ENCODE peak calls at places on chromosomes 4 and X, in six cellular contexts. V, C, M, I, E and N are unnamed samples.

GRCh38 chrX:53440631-53441517 is 6.7 kb upstream of the HSD17B10 start:
- DNase-seq in V (peak; percentile 36), C (peak; percentile 34), M (no peak), I (no peak), E (peak; percentile 69), N (no peak)

GRCh38 chr4:81827568-81828202 is 356.0 kb upstream of the RASGEF1B start:
- DNase-seq in V (no peak), C (no peak), M (no peak), I (no peak), E (no peak), N (no peak)

GRCh38 chrX:66030505-66031317 is 9.2 kb downstream of the VSIG4 start:
- DNase-seq in V (peak; percentile 39), C (peak; percentile 7), M (peak; percentile 5), I (peak; percentile 58), E (peak; percentile 4), N (no peak)

GRCh38 chr4:112321768-112322684 is 24.9 kb downstream of the ALPK1 start:
- DNase-seq in V (peak; percentile 47), C (peak; percentile 60), M (peak; percentile 64), I (peak; percentile 71), E (peak; percentile 64), N (peak; percentile 91)

GRCh38 chr4:169015237-169015636 is 5.2 kb upstream of the CBR4 start:
- DNase-seq in V (peak; percentile 35), C (no peak), M (no peak), I (peak; percentile 59), E (no peak), N (no peak)

GRCh38 chr4:107876096-107876495 is 51.4 kb downstream of the SGMS2 start:
- DNase-seq in V (no peak), C (no peak), M (no peak), I (no peak), E (no peak), N (no peak)

GRCh38 chr4:77697860-77698599 is 92.4 kb downstream of the CXCL13 start:
- DNase-seq in V (peak; percentile 65), C (peak; percentile 67), M (no peak), I (peak; percentile 79), E (peak; percentile 79), N (no peak)

GRCh38 chr4:55553442-55553841 is 6.7 kb upstream of the CLOCK start:
- DNase-seq in V (peak; percentile 62), C (no peak), M (no peak), I (peak; percentile 56), E (no peak), N (peak; percentile 15)

GRCh38 chrX:30283456-30284200 is 25.6 kb downstream of the NR0B1 start:
- DNase-seq in V (no peak), C (peak; percentile 93), M (no peak), I (peak; percentile 64), E (peak; percentile 94), N (peak; percentile 72)

GRCh38 chrX:154061801-154062200 is 35.7 kb downstream of the MECP2 start:
- DNase-seq in V (no peak), C (no peak), M (no peak), I (no peak), E (no peak), N (no peak)

GRCh38 chr4:105594094-105595010 is 41.9 kb downstream of the ARHGEF38 start:
- DNase-seq in V (no peak), C (no peak), M (no peak), I (no peak), E (no peak), N (peak; percentile 27)

GRCh38 chrX:21741869-21742701 is 15.8 kb downstream of the SMPX start:
- DNase-seq in V (no peak), C (no peak), M (no peak), I (no peak), E (no peak), N (no peak)

GRCh38 chrX:38052096-38052495 is 45.7 kb downstream of the SYTL5 start:
- DNase-seq in V (no peak), C (peak; percentile 92), M (no peak), I (no peak), E (peak; percentile 90), N (peak; percentile 15)

GRCh38 chr4:68372588-68372987 is 22.7 kb upstream of the YTHDC1 start:
- DNase-seq in V (no peak), C (peak; percentile 40), M (no peak), I (peak; percentile 48), E (no peak), N (no peak)

GRCh38 chrX:80879143-80879542 is 69.5 kb upstream of the BRWD3 start:
- DNase-seq in V (no peak), C (no peak), M (no peak), I (no peak), E (no peak), N (no peak)

GRCh38 chr4:25031077-25031606 is 396 bp upstream of the LGI2 start:
- DNase-seq in V (peak; percentile 54), C (no peak), M (peak; percentile 26), I (peak; percentile 43), E (peak; percentile 34), N (peak; percentile 13)

GRCh38 chr4:88517825-88518224 is 5.8 kb downstream of the PYURF start:
- DNase-seq in V (no peak), C (no peak), M (no peak), I (no peak), E (no peak), N (no peak)

GRCh38 chr4:95625020-95625419 is 76.2 kb upstream of the UNC5C start:
- DNase-seq in V (no peak), C (no peak), M (no peak), I (no peak), E (no peak), N (no peak)

GRCh38 chr4:119587796-119588195 is 40.8 kb downstream of the PDE5A start:
- DNase-seq in V (no peak), C (peak; percentile 30), M (no peak), I (peak; percentile 25), E (peak; percentile 55), N (no peak)

GRCh38 chrX:21974011-21974385 is 33.5 kb downstream of the SMS start:
- DNase-seq in V (no peak), C (no peak), M (no peak), I (peak; percentile 43), E (no peak), N (peak; percentile 64)

GRCh38 chrX:56783450-56783831 is 54.4 kb downstream of the NBDY start:
- DNase-seq in V (peak; percentile 43), C (peak; percentile 65), M (no peak), I (no peak), E (no peak), N (peak; percentile 66)

GRCh38 chr4:19224820-19225219 is 1026.9 kb upstream of the SLIT2 start:
- DNase-seq in V (no peak), C (peak; percentile 42), M (no peak), I (peak; percentile 25), E (peak; percentile 38), N (no peak)

GRCh38 chr4:85430697-85431096 is 44.3 kb upstream of the ARHGAP24 start:
- DNase-seq in V (no peak), C (no peak), M (no peak), I (peak; percentile 44), E (peak; percentile 10), N (peak; percentile 87)

GRCh38 chr4:152247271-152247975 is 288.5 kb downstream of the FBXW7 start:
- DNase-seq in V (peak; percentile 60), C (no peak), M (no peak), I (peak; percentile 48), E (no peak), N (peak; percentile 64)
- H4K8ac ChIP-seq in V (no peak overlapping the region), C (no peak overlapping the region), M (no peak overlapping the region), I (no peak overlapping the region), E (no peak overlapping the region), N (no peak overlapping the region)

GRCh38 chr4:17619416-17620105 is 5.1 kb downstream of the MED28 start:
- DNase-seq in V (no peak), C (peak; percentile 87), M (no peak), I (no peak), E (peak; percentile 12), N (no peak)

GRCh38 chr4:17613761-17614415 is 553 bp upstream of the MED28 start:
- DNase-seq in V (no peak), C (peak; percentile 87), M (peak; percentile 3), I (no peak), E (peak; percentile 93), N (peak; percentile 95)

GRCh38 chr4:17616283-17616682 is 1.8 kb downstream of the MED28 start:
- DNase-seq in V (no peak), C (no peak), M (no peak), I (no peak), E (no peak), N (no peak)

GRCh38 chr4:17618926-17619325 is 4.5 kb downstream of the MED28 start:
- DNase-seq in V (no peak), C (no peak), M (no peak), I (no peak), E (no peak), N (no peak)

DNA sequence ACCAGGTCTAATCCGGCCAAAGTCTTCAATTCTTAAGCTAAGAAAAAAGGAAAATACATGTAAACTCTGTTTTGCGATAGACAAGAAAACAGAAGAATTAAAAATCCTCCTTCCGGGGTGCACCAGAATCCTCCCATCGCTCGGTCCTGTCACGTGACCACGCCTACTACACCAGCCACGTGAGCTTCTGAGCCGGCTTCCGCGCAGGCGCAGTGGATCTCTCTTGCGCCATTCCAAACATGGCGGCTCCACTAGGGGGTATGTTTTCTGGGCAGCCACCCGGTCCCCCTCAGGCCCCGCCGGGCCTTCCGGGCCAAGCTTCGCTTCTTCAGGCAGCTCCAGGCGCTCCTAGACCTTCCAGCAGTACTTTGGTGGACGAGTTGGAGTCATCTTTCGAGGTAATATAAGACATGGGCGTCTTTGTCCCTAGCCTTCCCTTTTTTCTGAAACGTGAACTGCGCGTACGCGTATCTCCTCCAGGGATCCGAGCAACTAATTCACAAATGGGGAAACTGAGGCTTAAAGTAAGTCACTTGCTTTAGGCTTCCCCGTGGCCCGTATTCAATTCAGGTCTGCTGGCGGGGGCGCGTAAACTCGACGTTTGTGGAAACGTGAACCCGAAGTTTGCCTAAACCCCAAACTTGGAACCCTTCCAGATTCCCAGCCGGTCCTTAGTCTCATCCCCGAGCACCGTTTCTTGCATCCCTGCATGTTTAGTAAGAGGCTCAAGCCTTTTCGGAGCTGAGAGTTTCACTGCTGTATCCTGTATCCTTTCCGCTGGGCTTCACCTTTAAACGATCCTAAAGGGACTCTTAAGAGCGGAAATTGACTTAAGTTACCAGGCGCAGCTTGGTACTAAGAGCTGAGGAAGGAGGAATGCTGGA is at the start of gene MED28:
- DNase-seq in V (peak; percentile 94), C (peak; percentile 95), M (peak; percentile 93), I (peak; percentile 97), E (peak; percentile 96), N (peak; percentile 99)
- H4K8ac ChIP-seq in V (peak within 1 kb of the TSS; percentile 70), C (peak within 1 kb of the TSS; percentile 59), M (no peak within 1 kb of the TSS), I (peak within 1 kb of the TSS; percentile 90), E (peak within 1 kb of the TSS; percentile 89), N (peak within 1 kb of the TSS; percentile 92)

DNA sequence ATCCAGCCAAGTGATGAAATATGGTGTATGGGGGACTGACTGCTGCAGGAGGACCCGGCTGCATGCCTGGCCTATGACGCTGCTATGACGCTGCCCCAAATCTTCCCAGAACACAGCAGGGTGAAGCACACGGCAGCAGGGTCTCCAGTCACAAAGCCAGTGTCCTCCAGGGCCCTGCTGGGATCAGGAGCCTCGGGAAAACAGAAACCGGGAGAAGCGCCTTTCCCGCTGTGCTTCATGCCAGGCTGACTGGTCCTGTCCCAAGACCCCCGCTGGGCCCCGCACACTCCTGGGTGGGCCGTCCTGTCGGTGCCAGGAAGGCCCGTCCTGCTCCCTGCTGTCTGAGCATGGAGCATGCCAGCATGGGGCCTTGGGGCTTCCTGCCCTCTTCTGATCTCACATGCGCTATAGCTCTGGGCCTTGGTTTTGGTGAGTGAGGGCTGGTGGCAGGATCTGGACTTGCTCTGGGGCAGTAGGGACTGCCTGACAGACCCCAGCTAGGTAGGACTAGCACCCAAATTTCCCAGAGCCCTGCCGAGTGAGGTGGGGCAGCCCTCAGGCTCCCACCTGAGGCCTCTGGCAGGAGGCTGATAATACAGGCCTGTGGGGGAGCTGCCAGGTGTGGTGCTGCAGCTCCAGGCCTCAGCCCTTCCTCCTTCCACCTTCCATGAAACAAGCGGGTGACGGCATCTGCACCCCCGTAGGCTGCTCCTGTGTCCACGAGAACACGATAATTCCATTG is 64.0 kb downstream of the ACOX3 start:
- DNase-seq in V (no peak), C (no peak), M (no peak), I (no peak), E (no peak), N (no peak)
- H4K8ac ChIP-seq in V (no peak overlapping the region), C (no peak overlapping the region), M (no peak overlapping the region), I (no peak overlapping the region), E (no peak overlapping the region), N (no peak overlapping the region)

GRCh38 chrX:79089897-79090584 is 54.4 kb upstream of the GPR174 start:
- DNase-seq in V (no peak), C (no peak), M (no peak), I (no peak), E (no peak), N (no peak)
- H4K8ac ChIP-seq in V (no peak overlapping the region), C (no peak overlapping the region), M (no peak overlapping the region), I (no peak overlapping the region), E (no peak overlapping the region), N (no peak overlapping the region)